ENCODE peak calls at places on chromosomes 16 and 17, in ten cellular contexts. B, E, L, Y, R, U, F, V, S and Q are unnamed samples.
A peak's percentile ranks its signal among the peaks of the same experiment; 100 is the strongest.

GRCh38 chr17:28196637-28197036 is 122.4 kb upstream of the TMEM97 start:
- DNase-seq in B (no peak), E (no peak), L (no peak), Y (no peak), R (no peak), U (no peak), F (no peak), V (no peak), S (no peak), Q (no peak)

GRCh38 chr16:24834459-24835335 is 11.1 kb upstream of the SLC5A11 start:
- DNase-seq in B (peak; percentile 81), E (peak; percentile 75), L (peak; percentile 24), Y (peak; percentile 54), R (peak; percentile 71), U (no peak), F (no peak), V (peak; percentile 71), S (no peak), Q (peak; percentile 8)

GRCh38 chr17:78939615-78940014 is 14.4 kb upstream of the TIMP2 start:
- DNase-seq in B (no peak), E (no peak), L (no peak), Y (no peak), R (peak; percentile 73), U (no peak), F (no peak), V (no peak), S (no peak), Q (no peak)

GRCh38 chr16:12543700-12544476 is 259.8 kb downstream of the CPPED1 start:
- DNase-seq in B (no peak), E (no peak), L (no peak), Y (no peak), R (no peak), U (no peak), F (no peak), V (no peak), S (no peak), Q (peak; percentile 80)

GRCh38 chr16:15682105-15682570 is 32.1 kb downstream of the NDE1 start:
- DNase-seq in B (peak; percentile 83), E (no peak), L (peak; percentile 64), Y (peak; percentile 39), R (peak; percentile 88), U (no peak), F (peak; percentile 36), V (peak; percentile 64), S (peak; percentile 54), Q (peak; percentile 48)

GRCh38 chr17:67374329-67375053 is 2.6 kb upstream of the PITPNC1 start:
- DNase-seq in B (peak; percentile 97), E (peak; percentile 88), L (peak; percentile 90), Y (peak; percentile 90), R (peak; percentile 92), U (no peak), F (peak; percentile 63), V (peak; percentile 87), S (peak; percentile 81), Q (peak; percentile 94)

GRCh38 chr17:10631048-10631700 is 25.9 kb downstream of the MYH3 start:
- DNase-seq in B (peak; percentile 88), E (no peak), L (peak; percentile 23), Y (peak; percentile 40), R (peak; percentile 56), U (no peak), F (no peak), V (peak; percentile 43), S (no peak), Q (peak; percentile 29)

GRCh38 chr17:81090361-81091133 is 55.6 kb downstream of the BAIAP2 start:
- DNase-seq in B (peak; percentile 97), E (peak; percentile 67), L (peak; percentile 47), Y (no peak), R (no peak), U (peak; percentile 34), F (no peak), V (peak; percentile 36), S (peak; percentile 86), Q (peak; percentile 25)

GRCh38 chr17:207775-208174 is 26.3 kb upstream of the DOC2B start:
- DNase-seq in B (no peak), E (no peak), L (no peak), Y (no peak), R (no peak), U (no peak), F (no peak), V (no peak), S (no peak), Q (no peak)

GRCh38 chr16:70512456-70512855 is 10.9 kb downstream of the COG4 start:
- DNase-seq in B (no peak), E (no peak), L (no peak), Y (no peak), R (peak; percentile 23), U (no peak), F (no peak), V (no peak), S (no peak), Q (no peak)

GRCh38 chr16:50538411-50539052 is 9.7 kb upstream of the NKD1 start:
- DNase-seq in B (peak; percentile 44), E (no peak), L (no peak), Y (no peak), R (no peak), U (no peak), F (no peak), V (no peak), S (no peak), Q (no peak)

GRCh38 chr17:50266384-50267073 is 7.7 kb upstream of the TMEM92 start:
- DNase-seq in B (peak; percentile 67), E (peak; percentile 50), L (no peak), Y (no peak), R (peak; percentile 88), U (no peak), F (peak; percentile 74), V (no peak), S (no peak), Q (no peak)

GRCh38 chr16:10946308-10946707 is 1.9 kb downstream of the CLEC16A start:
- DNase-seq in B (peak; percentile 91), E (no peak), L (no peak), Y (no peak), R (no peak), U (no peak), F (no peak), V (no peak), S (no peak), Q (no peak)

GRCh38 chr17:5832886-5833285 is 237.3 kb upstream of the WSCD1 start:
- DNase-seq in B (no peak), E (no peak), L (no peak), Y (no peak), R (peak; percentile 76), U (no peak), F (peak; percentile 39), V (peak; percentile 66), S (no peak), Q (no peak)

GRCh38 chr16:56263711-56264608 is 72.7 kb downstream of the GNAO1 start:
- DNase-seq in B (no peak), E (no peak), L (no peak), Y (peak; percentile 76), R (no peak), U (no peak), F (no peak), V (no peak), S (no peak), Q (no peak)

GRCh38 chr17:7557825-7558543 is 566 bp upstream of the TNFSF13 start:
- DNase-seq in B (peak; percentile 93), E (peak; percentile 94), L (peak; percentile 42), Y (peak; percentile 38), R (peak; percentile 75), U (no peak), F (no peak), V (no peak), S (peak; percentile 80), Q (peak; percentile 79)

GRCh38 chr17:74211141-74211928 is 2.0 kb upstream of the TTYH2 start:
- DNase-seq in B (peak; percentile 94), E (no peak), L (no peak), Y (peak; percentile 51), R (peak; percentile 40), U (no peak), F (no peak), V (no peak), S (no peak), Q (peak; percentile 36)
- H3K4me3 ChIP-seq in B (peak overlapping the region; percentile 44), E (no peak overlapping the region), L (no peak overlapping the region), Y (no peak overlapping the region), R (peak overlapping the region; percentile 71), U (peak overlapping the region; percentile 65), F (peak overlapping the region; percentile 76), V (no peak overlapping the region), S (no peak overlapping the region), Q (peak overlapping the region; percentile 57)

GRCh38 chr17:1604831-1605528 is 23.7 kb downstream of the SLC43A2 start:
- DNase-seq in B (no peak), E (no peak), L (no peak), Y (no peak), R (no peak), U (no peak), F (no peak), V (no peak), S (no peak), Q (no peak)
- H3K4me3 ChIP-seq in B (no peak overlapping the region), E (no peak overlapping the region), L (no peak overlapping the region), Y (no peak overlapping the region), R (no peak overlapping the region), U (no peak overlapping the region), F (no peak overlapping the region), V (no peak overlapping the region), S (no peak overlapping the region), Q (no peak overlapping the region)

DNA sequence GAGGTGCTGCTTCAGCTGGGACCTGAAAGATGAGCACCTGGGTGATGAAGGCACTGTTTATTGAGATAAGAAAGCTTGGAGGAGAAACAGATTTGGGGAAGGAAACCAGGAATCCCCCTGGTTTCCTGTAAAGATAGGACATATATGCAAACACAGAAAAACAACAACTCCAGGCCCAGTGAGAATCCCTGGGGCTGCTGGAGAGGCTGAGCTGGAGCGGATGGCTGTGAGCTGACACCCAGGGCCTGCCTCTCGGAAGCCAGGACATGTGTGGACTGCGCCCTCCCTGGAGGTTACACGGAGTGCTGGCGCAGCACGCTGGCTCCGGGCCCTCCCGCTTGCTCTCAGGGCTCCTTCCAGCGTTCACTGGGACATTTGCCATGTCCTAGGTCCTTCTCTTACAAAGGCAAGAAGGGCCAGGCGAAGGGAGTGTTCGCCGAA is 57.5 kb downstream of the CYB5B start:
- DNase-seq in B (peak; percentile 67), E (no peak), L (no peak), Y (no peak), R (peak; percentile 63), U (no peak), F (no peak), V (no peak), S (peak; percentile 87), Q (no peak)
- H3K4me3 ChIP-seq in B (no peak overlapping the region), E (no peak overlapping the region), L (no peak overlapping the region), Y (no peak overlapping the region), R (no peak overlapping the region), U (peak overlapping the region; percentile 44), F (no peak overlapping the region), V (no peak overlapping the region), S (no peak overlapping the region), Q (no peak overlapping the region)

GRCh38 chr16:83926726-83927397 is 26.2 kb upstream of the OSGIN1 start:
- DNase-seq in B (peak; percentile 98), E (peak; percentile 89), L (peak; percentile 34), Y (peak; percentile 62), R (peak; percentile 67), U (no peak), F (peak; percentile 30), V (peak; percentile 89), S (peak; percentile 65), Q (peak; percentile 54)
- H3K4me3 ChIP-seq in B (peak overlapping the region; percentile 48), E (no peak overlapping the region), L (no peak overlapping the region), Y (no peak overlapping the region), R (no peak overlapping the region), U (peak overlapping the region; percentile 47), F (no peak overlapping the region), V (peak overlapping the region; percentile 42), S (no peak overlapping the region), Q (no peak overlapping the region)